ENCODE peak calls at places on chromosome 10, in five cellular contexts. D, E, W, I and O are unnamed samples.
A peak's percentile ranks its signal among the peaks of the same experiment; 100 is the strongest.

GRCh38 chr10:127135844-127136577 is 60.4 kb downstream of the INSYN2A start:
- DNase-seq in D (no peak), E (no peak), W (no peak), I (no peak), O (no peak)

GRCh38 chr10:58064714-58065528 is 202.8 kb downstream of the IPMK start:
- DNase-seq in D (peak; percentile 61), E (peak; percentile 23), W (no peak), I (peak; percentile 85), O (no peak)

GRCh38 chr10:42943025-42943818 is 133.6 kb upstream of the RET start:
- DNase-seq in D (no peak), E (no peak), W (no peak), I (no peak), O (peak; percentile 40)

GRCh38 chr10:108848016-108848415 is 1075.3 kb downstream of the XPNPEP1 start:
- DNase-seq in D (peak; percentile 12), E (no peak), W (no peak), I (no peak), O (no peak)

GRCh38 chr10:79137826-79138225 is 69.1 kb downstream of the ZMIZ1 start:
- DNase-seq in D (peak; percentile 40), E (no peak), W (no peak), I (no peak), O (no peak)

GRCh38 chr10:11536256-11536655 is 75.2 kb downstream of the USP6NL start:
- DNase-seq in D (no peak), E (no peak), W (no peak), I (no peak), O (no peak)

GRCh38 chr10:50937230-50937907 is 51.9 kb upstream of the A1CF start:
- DNase-seq in D (peak; percentile 48), E (no peak), W (no peak), I (peak; percentile 58), O (no peak)

GRCh38 chr10:58316874-58317273 is 17.9 kb upstream of the UBE2D1 start:
- DNase-seq in D (no peak), E (no peak), W (no peak), I (no peak), O (no peak)

GRCh38 chr10:131178956-131179355 is 132.6 kb downstream of the TCERG1L start:
- DNase-seq in D (no peak), E (no peak), W (no peak), I (no peak), O (peak; percentile 56)

GRCh38 chr10:76615049-76615448 is 1022.6 kb downstream of the KCNMA1 start:
- DNase-seq in D (no peak), E (no peak), W (no peak), I (no peak), O (no peak)

GRCh38 chr10:47368431-47369180 is 15.5 kb downstream of the ZNF488 start:
- DNase-seq in D (no peak), E (no peak), W (no peak), I (no peak), O (peak; percentile 54)

GRCh38 chr10:104260775-104261115 is 6.1 kb downstream of the GSTO1 start:
- DNase-seq in D (peak; percentile 42), E (no peak), W (no peak), I (no peak), O (no peak)

GRCh38 chr10:49398000-49398861 is 2.3 kb upstream of the DRGX start:
- DNase-seq in D (peak; percentile 23), E (no peak), W (no peak), I (no peak), O (peak; percentile 66)

GRCh38 chr10:30368065-30368718 is 19.1 kb upstream of the MTPAP start:
- DNase-seq in D (peak; percentile 49), E (no peak), W (no peak), I (no peak), O (no peak)

GRCh38 chr10:4549254-4549653 is 276.8 kb upstream of the AKR1E2 start:
- DNase-seq in D (no peak), E (no peak), W (no peak), I (no peak), O (no peak)

GRCh38 chr10:52780391-52781155 is 8.0 kb upstream of the MBL2 start:
- DNase-seq in D (no peak), E (no peak), W (no peak), I (no peak), O (no peak)

GRCh38 chr10:24518981-24519597 is 204.6 kb downstream of the ARHGAP21 start:
- DNase-seq in D (peak; percentile 54), E (peak; percentile 19), W (no peak), I (peak; percentile 84), O (no peak)

GRCh38 chr10:21402606-21403083 is 122.8 kb downstream of the SKIDA1 start:
- DNase-seq in D (peak; percentile 54), E (no peak), W (no peak), I (peak; percentile 19), O (no peak)

GRCh38 chr10:11598749-11599396 is 12.6 kb downstream of the USP6NL start:
- DNase-seq in D (no peak), E (no peak), W (no peak), I (no peak), O (no peak)

GRCh38 chr10:89183571-89183970 is 23.5 kb downstream of the CH25H start:
- DNase-seq in D (peak; percentile 48), E (no peak), W (no peak), I (no peak), O (no peak)

GRCh38 chr10:73044378-73045285 is 52.0 kb downstream of the P4HA1 start:
- DNase-seq in D (peak; percentile 89), E (peak; percentile 63), W (no peak), I (peak; percentile 56), O (no peak)

GRCh38 chr10:69853064-69853463 is 51.4 kb downstream of the COL13A1 start:
- DNase-seq in D (no peak), E (no peak), W (no peak), I (no peak), O (no peak)

GRCh38 chr10:72364239-72364777 is 9.6 kb upstream of the DNAJB12 start:
- DNase-seq in D (peak; percentile 93), E (peak; percentile 85), W (peak; percentile 83), I (peak; percentile 94), O (peak; percentile 95)

GRCh38 chr10:81874878-81875679 is at the start of gene NRG3:
- DNase-seq in D (no peak), E (no peak), W (no peak), I (no peak), O (no peak)

GRCh38 chr10:104678658-104679057 is 37.6 kb downstream of the SORCS3 start:
- DNase-seq in D (no peak), E (no peak), W (no peak), I (no peak), O (no peak)

GRCh38 chr10:124035928-124036558 is 57.4 kb downstream of the CHST15 start:
- DNase-seq in D (no peak), E (no peak), W (no peak), I (peak; percentile 22), O (no peak)

GRCh38 chr10:25820496-25821415 is 113.3 kb upstream of the MYO3A start:
- DNase-seq in D (no peak), E (no peak), W (no peak), I (no peak), O (no peak)

GRCh38 chr10:48197236-48197899 is 77.1 kb downstream of the FRMPD2 start:
- DNase-seq in D (no peak), E (no peak), W (no peak), I (no peak), O (no peak)

GRCh38 chr10:116769791-116770190 is 27.4 kb upstream of the HSPA12A start:
- DNase-seq in D (peak; percentile 43), E (no peak), W (no peak), I (no peak), O (peak; percentile 49)

GRCh38 chr10:71089162-71089561 is 123.2 kb upstream of the UNC5B start:
- DNase-seq in D (no peak), E (no peak), W (no peak), I (no peak), O (peak; percentile 38)

GRCh38 chr10:69337312-69338132 is 59.2 kb downstream of the HK1 start:
- DNase-seq in D (peak; percentile 75), E (no peak), W (no peak), I (no peak), O (peak; percentile 89)

GRCh38 chr10:28049286-28049685 is 50.4 kb upstream of the ODAD2 start:
- DNase-seq in D (no peak), E (no peak), W (no peak), I (no peak), O (no peak)

GRCh38 chr10:60536529-60537114 is 146.9 kb upstream of the ANK3 start:
- DNase-seq in D (peak; percentile 25), E (no peak), W (no peak), I (peak; percentile 14), O (no peak)